ENCODE peak calls at places on chromosomes 12 and 14, in nine cellular contexts. S is GM13977, R is MCF 10A, M is uterus, Q is transverse colon, L is GM20000, K is SK-N-SH, P is neural crest cell, U is A549. J is an unnamed sample.

GRCh38 chr12:111455448-111456320 is 50.0 kb downstream of the SH2B3 start:
- DNase-seq in R (no peak), L (no peak), Q (no peak), S (no peak), M (no peak), U (no peak), P (no peak), K (no peak), J (peak)

GRCh38 chr12:124423683-124424515 is 129.0 kb downstream of the RFLNA start:
- DNase-seq in K (no peak), S (no peak), P (no peak), L (no peak), R (no peak), U (no peak), M (no peak), Q (no peak), J (no peak)

GRCh38 chr12:45934956-45935355 is 55.4 kb downstream of the SCAF11 start:
- DNase-seq in L (no peak), P (no peak), U (no peak), M (no peak), S (no peak), Q (no peak), K (no peak), R (no peak), J (no peak)

GRCh38 chr12:105358789-105359188 is 28.3 kb downstream of the C12orf75 start:
- DNase-seq in M (no peak), S (no peak), K (no peak), P (no peak), L (peak), R (no peak), U (no peak), Q (no peak), J (no peak)

GRCh38 chr12:64903738-64904137 is 79.3 kb downstream of the TBC1D30 start:
- DNase-seq in P (no peak), U (no peak), K (no peak), L (no peak), S (no peak), R (no peak), Q (no peak), M (peak), J (no peak)

GRCh38 chr12:79547044-79547734 is 143.6 kb downstream of the PAWR start:
- DNase-seq in S (no peak), R (peak), K (no peak), Q (peak), U (peak), P (no peak), L (no peak), M (no peak), J (no peak)

GRCh38 chr14:91897121-91897701 is 29.9 kb upstream of the TC2N start:
- DNase-seq in L (no peak), K (no peak), S (no peak), R (peak), Q (peak), U (no peak), M (peak), P (no peak), J (no peak)

GRCh38 chr12:69679119-69679518 is 20.0 kb downstream of the BEST3 start:
- DNase-seq in S (no peak), L (no peak), K (no peak), M (no peak), U (no peak), R (peak), Q (no peak), P (no peak), J (no peak)

GRCh38 chr14:66070542-66071319 is 415.4 kb upstream of the CCDC196 start:
- DNase-seq in P (peak), L (peak), Q (peak), K (peak), M (no peak), R (peak), S (peak), U (peak), J (no peak)

GRCh38 chr14:77582511-77582910 is 33.9 kb downstream of the SPTLC2 start:
- DNase-seq in S (no peak), U (no peak), Q (no peak), P (no peak), R (no peak), K (no peak), M (no peak), L (no peak), J (no peak)

GRCh38 chr12:19764408-19764807 is 325.1 kb downstream of the AEBP2 start:
- DNase-seq in S (no peak), R (peak), P (no peak), L (no peak), U (no peak), K (no peak), Q (no peak), M (no peak), J (no peak)

GRCh38 chr12:40286583-40286982 is 61.8 kb downstream of the LRRK2 start:
- DNase-seq in P (no peak), U (no peak), L (no peak), R (peak), K (no peak), S (no peak), M (no peak), Q (no peak), J (no peak)

GRCh38 chr14:69354383-69355154 is 43.5 kb downstream of the ERH start:
- DNase-seq in R (no peak), P (no peak), K (no peak), S (peak), Q (peak), M (no peak), L (peak), U (no peak), J (no peak)

GRCh38 chr12:51318846-51319570 is 5.0 kb downstream of the BIN2 start:
- DNase-seq in K (no peak), R (peak), M (no peak), P (no peak), S (peak), Q (peak), L (peak), U (no peak), J (no peak)

GRCh38 chr12:1197264-1198018 is 206.4 kb downstream of the ERC1 start:
- DNase-seq in U (no peak), R (no peak), S (no peak), Q (no peak), L (no peak), M (no peak), P (no peak), K (no peak), J (no peak)

GRCh38 chr12:130489293-130489692 is 151.6 kb downstream of the PIWIL1 start:
- DNase-seq in K (no peak), R (no peak), U (no peak), L (no peak), Q (no peak), M (no peak), S (no peak), P (no peak), J (no peak)

GRCh38 chr14:59422069-59422881 is 42.9 kb downstream of the GPR135 start:
- DNase-seq in S (no peak), L (peak), M (no peak), P (no peak), R (no peak), Q (no peak), K (peak), U (no peak), J (no peak)

GRCh38 chr12:52444647-52445595 is 7.0 kb downstream of the KRT6B start:
- DNase-seq in S (no peak), K (no peak), Q (no peak), R (no peak), L (no peak), P (no peak), M (no peak), U (no peak), J (no peak)

GRCh38 chr12:110739488-110739887 is 3.2 kb downstream of the PPP1CC start:
- DNase-seq in K (no peak), U (no peak), Q (no peak), L (no peak), R (no peak), M (no peak), S (no peak), P (no peak), J (no peak)

GRCh38 chr14:32618991-32619390 is 289.9 kb downstream of the AKAP6 start:
- DNase-seq in S (no peak), K (no peak), R (no peak), Q (no peak), U (no peak), M (no peak), L (no peak), P (no peak), J (no peak)

GRCh38 chr12:81811066-81811777 is 52.1 kb upstream of the PPFIA2 start:
- DNase-seq in R (peak), K (no peak), S (no peak), U (no peak), L (no peak), P (no peak), M (no peak), Q (no peak), J (no peak)

GRCh38 chr12:52239767-52240166 is 6.7 kb downstream of the KRT7 start:
- DNase-seq in Q (no peak), M (no peak), P (no peak), L (no peak), R (no peak), K (no peak), U (no peak), S (no peak), J (no peak)

GRCh38 chr14:38357557-38357956 is 101.7 kb upstream of the CLEC14A start:
- DNase-seq in L (no peak), M (peak), U (no peak), P (no peak), S (no peak), R (peak), Q (no peak), K (no peak), J (no peak)

GRCh38 chr12:79982371-79983062 is 47.6 kb upstream of the PPP1R12A start:
- DNase-seq in L (no peak), U (no peak), R (no peak), Q (no peak), S (no peak), P (no peak), M (no peak), K (no peak), J (no peak)

GRCh38 chr12:107318804-107319535 is 225.6 kb upstream of the CRY1 start:
- DNase-seq in L (peak), R (peak), P (peak), K (peak), U (no peak), Q (peak), M (no peak), S (peak), J (no peak)

GRCh38 chr14:71372411-71372838 is 465.2 kb downstream of the PCNX1 start:
- DNase-seq in M (no peak), S (peak), K (no peak), U (no peak), R (peak), P (no peak), L (peak), Q (no peak), J (no peak)

GRCh38 chr14:101501858-101502615 is 59.3 kb upstream of the DIO3 start:
- DNase-seq in P (no peak), K (no peak), L (no peak), M (peak), U (no peak), S (no peak), R (no peak), Q (no peak), J (no peak)

GRCh38 chr12:16881986-16882385 is 276.0 kb upstream of the LMO3 start:
- DNase-seq in U (no peak), M (no peak), R (no peak), Q (no peak), S (no peak), P (no peak), L (no peak), K (peak), J (no peak)

GRCh38 chr12:128727461-128727860 is 96.3 kb downstream of the SLC15A4 start:
- DNase-seq in L (no peak), K (no peak), Q (no peak), U (no peak), M (no peak), R (peak), P (no peak), S (no peak), J (no peak)

GRCh38 chr14:86777950-86778602 is 1214.9 kb downstream of the GALC start:
- DNase-seq in K (no peak), L (no peak), S (no peak), U (no peak), Q (no peak), R (peak), M (no peak), P (no peak), J (no peak)

GRCh38 chr14:84493779-84494178 is 1036.2 kb upstream of the FLRT2 start:
- DNase-seq in M (no peak), K (no peak), P (no peak), L (no peak), S (no peak), Q (no peak), U (no peak), R (no peak), J (no peak)

GRCh38 chr12:14995583-14996425 is 23.0 kb downstream of the PDE6H start:
- DNase-seq in L (peak), U (peak), Q (no peak), S (no peak), M (no peak), K (peak), R (peak), P (no peak), J (no peak)
- TF ChIP-seq CTCF in L (peak), U (peak), Q (peak), S (peak), M (peak), K (peak), R (peak), P (peak), J (peak)

GRCh38 chr12:77204055-77204454 is 138.7 kb upstream of the E2F7 start:
- DNase-seq in P (no peak), S (no peak), L (no peak), K (no peak), U (no peak), M (no peak), R (peak), Q (no peak), J (no peak)
- TF ChIP-seq CTCF in P (no peak), S (peak), L (no peak), K (peak), U (no peak), M (no peak), R (no peak), Q (no peak), J (no peak)

GRCh38 chr12:26273811-26274210 is 78.4 kb downstream of the SSPN start:
- DNase-seq in L (no peak), R (no peak), U (no peak), M (no peak), K (no peak), P (no peak), Q (no peak), S (no peak), J (no peak)

GRCh38 chr12:26276709-26277108 is 81.3 kb downstream of the SSPN start:
- DNase-seq in L (no peak), K (no peak), R (no peak), M (no peak), P (no peak), Q (no peak), U (no peak), S (no peak), J (no peak)

GRCh38 chr12:26275313-26276257 is 80.2 kb downstream of the SSPN start:
- DNase-seq in R (no peak), S (no peak), L (no peak), Q (no peak), K (no peak), U (no peak), M (no peak), P (no peak), J (no peak)

GRCh38 chr12:26271889-26272492 is 76.6 kb downstream of the SSPN start:
- DNase-seq in R (peak), K (no peak), Q (peak), L (peak), P (no peak), U (no peak), M (peak), S (peak), J (no peak)

DNA sequence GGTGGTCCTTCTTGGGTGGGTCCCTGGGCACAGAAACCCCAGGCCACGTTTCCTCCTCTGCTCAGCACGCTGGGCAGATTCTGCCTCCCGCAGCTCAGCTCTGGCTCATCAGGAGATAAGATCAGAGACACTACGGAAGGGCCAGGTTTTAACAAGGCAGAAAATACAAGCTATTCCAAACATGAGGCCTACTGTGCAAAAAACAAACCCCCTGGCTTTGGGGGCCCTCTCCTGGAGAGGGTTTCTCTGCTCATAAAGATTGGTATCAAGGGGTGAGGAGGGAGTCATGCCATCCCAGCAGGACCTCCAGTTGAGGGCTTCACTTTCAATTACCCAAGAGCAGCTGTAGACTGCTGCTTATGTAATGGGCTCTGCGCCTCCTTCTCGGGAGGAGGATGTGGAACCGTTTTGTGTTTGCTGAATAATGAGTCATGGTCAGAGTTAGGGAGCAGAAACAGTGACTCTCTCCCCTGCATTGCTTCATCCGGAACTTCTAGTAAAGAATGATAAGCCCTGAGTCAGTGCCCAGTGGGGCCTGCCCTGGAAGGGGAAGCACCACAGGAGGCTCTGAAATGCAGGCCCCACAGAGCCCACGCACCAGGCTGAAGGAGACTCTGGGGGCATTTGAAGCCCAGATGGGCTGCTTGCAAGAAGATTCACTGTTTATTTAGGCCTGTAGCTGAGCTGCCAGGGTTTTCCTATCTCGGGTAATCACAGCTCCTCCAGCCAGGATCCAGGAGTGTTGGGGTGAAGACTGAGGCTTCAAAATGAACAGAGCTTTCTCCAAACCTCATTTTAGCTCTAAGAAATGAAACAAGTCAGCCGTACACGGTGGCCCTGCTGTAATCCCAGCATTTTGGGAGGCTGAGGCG is 79.3 kb downstream of the SSPN start:
- DNase-seq in P (no peak), L (peak), M (peak), U (peak), Q (peak), S (peak), R (peak), K (peak), J (peak)
- TF ChIP-seq CTCF in P (no peak), L (no peak), M (no peak), U (peak), Q (no peak), S (no peak), R (no peak), K (peak), J (peak)

DNA sequence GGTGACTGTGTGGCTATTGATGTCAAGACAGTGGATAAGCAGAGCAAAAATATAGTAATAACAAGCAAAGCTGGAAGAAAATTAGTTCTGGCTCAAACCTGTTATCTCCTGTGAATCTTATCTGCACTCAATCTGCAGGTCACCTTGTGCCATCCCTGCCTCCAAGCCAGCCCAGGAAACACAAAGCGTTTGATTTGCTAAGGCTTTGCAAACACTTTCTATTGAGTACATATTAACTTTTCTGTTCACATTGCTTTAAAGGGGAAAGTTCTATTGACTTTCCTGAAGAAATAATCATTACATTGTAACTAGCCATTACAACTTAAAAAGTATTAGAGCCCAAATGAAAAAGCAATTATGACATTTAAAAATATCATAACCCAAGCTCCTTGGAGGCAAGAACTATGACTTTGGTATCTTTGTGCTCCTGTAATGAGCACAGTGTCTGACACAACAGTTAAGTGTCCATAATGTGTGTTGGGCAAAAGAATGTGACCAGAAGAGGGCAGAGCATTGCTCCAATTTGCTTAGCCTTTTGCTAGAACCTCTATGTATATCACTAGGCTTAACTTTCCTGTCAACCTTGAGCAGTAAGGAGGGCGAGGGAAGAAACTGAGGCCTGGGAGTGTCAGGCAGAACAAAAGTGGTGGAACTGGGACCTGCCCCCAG is 24.7 kb downstream of the SERPINA3 start:
- DNase-seq in Q (no peak), L (no peak), P (no peak), K (no peak), R (peak), M (no peak), S (no peak), U (no peak), J (no peak)
- TF ChIP-seq CTCF in Q (no peak), L (no peak), P (peak), K (no peak), R (no peak), M (no peak), S (peak), U (peak), J (peak)

GRCh38 chr14:36204674-36205073 is 28.2 kb upstream of the PTCSC3 start:
- DNase-seq in R (no peak), Q (no peak), U (no peak), S (no peak), M (no peak), K (no peak), L (no peak), P (no peak), J (no peak)
- TF ChIP-seq CTCF in R (no peak), Q (no peak), U (no peak), S (no peak), M (no peak), K (no peak), L (no peak), P (no peak), J (no peak)

GRCh38 chr14:78697341-78697740 is 527.2 kb downstream of the NRXN3 start:
- DNase-seq in Q (no peak), U (peak), L (peak), S (peak), R (peak), P (no peak), K (peak), M (no peak), J (no peak)
- TF ChIP-seq CTCF in Q (peak), U (peak), L (no peak), S (peak), R (peak), P (peak), K (peak), M (peak), J (peak)

J was measured in osteocyte.